ENCODE peak calls at places on chromosome 2, in nine cellular contexts. O is spleen; U is coronary artery; H is fibroblast of pulmonary artery; K is fibroblast of the aortic adventitia; T is effector memory CD4-positive, alpha-beta T cell; A is CD8-positive, alpha-beta T cell; F is AG09309; X is right atrium auricular region. S is an unnamed sample.

GRCh38 chr2:147846382-147847081 is 1.7 kb downstream of the ACVR2A start:
- DNase-seq in O (no peak), U (no peak), H (peak), K (peak), T (no peak), A (no peak), F (no peak), X (no peak), S (no peak)

GRCh38 chr2:208015475-208015874 is 9.9 kb downstream of the PLEKHM3 start:
- DNase-seq in O (no peak), U (no peak), H (no peak), K (no peak), T (no peak), A (no peak), F (no peak), X (no peak), S (no peak)

GRCh38 chr2:236642584-236643291 is 73.1 kb downstream of the ACKR3 start:
- DNase-seq in O (peak), U (peak), H (peak), K (peak), T (no peak), A (no peak), F (peak), X (peak), S (no peak)

GRCh38 chr2:241933175-241933911 is 63.8 kb downstream of the RTP5 start:
- DNase-seq in O (no peak), U (no peak), H (peak), K (peak), T (no peak), A (no peak), F (peak), X (no peak), S (no peak)

GRCh38 chr2:59183070-59183469 is 941.9 kb upstream of the FANCL start:
- DNase-seq in O (no peak), U (no peak), H (no peak), K (no peak), T (no peak), A (no peak), F (no peak), X (no peak), S (no peak)

GRCh38 chr2:198102841-198103240 is 298.4 kb downstream of the PLCL1 start:
- DNase-seq in O (no peak), U (no peak), H (no peak), K (peak), T (no peak), A (no peak), F (no peak), X (no peak), S (no peak)

GRCh38 chr2:229445501-229446294 is 174.6 kb upstream of the PID1 start:
- DNase-seq in O (no peak), U (peak), H (peak), K (peak), T (no peak), A (no peak), F (peak), X (peak), S (no peak)

GRCh38 chr2:189799030-189799331 is 14.7 kb downstream of the PMS1 start:
- DNase-seq in O (no peak), U (no peak), H (no peak), K (no peak), T (no peak), A (no peak), F (no peak), X (no peak), S (no peak)

GRCh38 chr2:206764673-206765241 is 371 bp downstream of the MDH1B start:
- DNase-seq in O (no peak), U (no peak), H (no peak), K (no peak), T (no peak), A (no peak), F (no peak), X (no peak), S (no peak)

GRCh38 chr2:141348481-141348880 is 782.3 kb downstream of the LRP1B start:
- DNase-seq in O (no peak), U (no peak), H (no peak), K (peak), T (no peak), A (no peak), F (no peak), X (no peak), S (no peak)

GRCh38 chr2:112151701-112152440 is 13.7 kb downstream of the FBLN7 start:
- DNase-seq in O (no peak), U (peak), H (no peak), K (no peak), T (no peak), A (no peak), F (no peak), X (peak), S (no peak)

GRCh38 chr2:45758018-45758417 is 106.5 kb downstream of the PRKCE start:
- DNase-seq in O (no peak), U (no peak), H (no peak), K (no peak), T (no peak), A (no peak), F (no peak), X (no peak), S (no peak)

GRCh38 chr2:45761660-45762059 is 110.2 kb downstream of the PRKCE start:
- DNase-seq in O (no peak), U (no peak), H (no peak), K (no peak), T (no peak), A (no peak), F (no peak), X (no peak), S (no peak)

GRCh38 chr2:45763256-45763655 is 111.8 kb downstream of the PRKCE start:
- DNase-seq in O (no peak), U (no peak), H (no peak), K (peak), T (no peak), A (no peak), F (no peak), X (no peak), S (no peak)

GRCh38 chr2:45755585-45756330 is 104.3 kb downstream of the PRKCE start:
- DNase-seq in O (no peak), U (no peak), H (no peak), K (peak), T (no peak), A (no peak), F (peak), X (no peak), S (no peak)

GRCh38 chr2:45759310-45759851 is 107.9 kb downstream of the PRKCE start:
- DNase-seq in O (no peak), U (no peak), H (peak), K (peak), T (no peak), A (no peak), F (no peak), X (no peak), S (no peak)
- H3K4me3 ChIP-seq in O (no peak), U (no peak), H (no peak), K (no peak), T (no peak), A (no peak), F (peak), X (no peak), S (no peak)

GRCh38 chr2:3399829-3400228 is 20.3 kb downstream of the TRAPPC12 start:
- DNase-seq in O (no peak), U (no peak), H (peak), K (no peak), T (no peak), A (no peak), F (no peak), X (no peak), S (no peak)
- H3K4me3 ChIP-seq in O (no peak), U (no peak), H (no peak), K (no peak), T (no peak), A (no peak), F (no peak), X (no peak), S (no peak)

GRCh38 chr2:218963597-218963996 is 4.1 kb downstream of the CDK5R2 start:
- DNase-seq in O (no peak), U (no peak), H (peak), K (peak), T (no peak), A (no peak), F (no peak), X (no peak), S (no peak)
- H3K4me3 ChIP-seq in O (no peak), U (no peak), H (peak), K (peak), T (no peak), A (no peak), F (no peak), X (no peak), S (no peak)

DNA sequence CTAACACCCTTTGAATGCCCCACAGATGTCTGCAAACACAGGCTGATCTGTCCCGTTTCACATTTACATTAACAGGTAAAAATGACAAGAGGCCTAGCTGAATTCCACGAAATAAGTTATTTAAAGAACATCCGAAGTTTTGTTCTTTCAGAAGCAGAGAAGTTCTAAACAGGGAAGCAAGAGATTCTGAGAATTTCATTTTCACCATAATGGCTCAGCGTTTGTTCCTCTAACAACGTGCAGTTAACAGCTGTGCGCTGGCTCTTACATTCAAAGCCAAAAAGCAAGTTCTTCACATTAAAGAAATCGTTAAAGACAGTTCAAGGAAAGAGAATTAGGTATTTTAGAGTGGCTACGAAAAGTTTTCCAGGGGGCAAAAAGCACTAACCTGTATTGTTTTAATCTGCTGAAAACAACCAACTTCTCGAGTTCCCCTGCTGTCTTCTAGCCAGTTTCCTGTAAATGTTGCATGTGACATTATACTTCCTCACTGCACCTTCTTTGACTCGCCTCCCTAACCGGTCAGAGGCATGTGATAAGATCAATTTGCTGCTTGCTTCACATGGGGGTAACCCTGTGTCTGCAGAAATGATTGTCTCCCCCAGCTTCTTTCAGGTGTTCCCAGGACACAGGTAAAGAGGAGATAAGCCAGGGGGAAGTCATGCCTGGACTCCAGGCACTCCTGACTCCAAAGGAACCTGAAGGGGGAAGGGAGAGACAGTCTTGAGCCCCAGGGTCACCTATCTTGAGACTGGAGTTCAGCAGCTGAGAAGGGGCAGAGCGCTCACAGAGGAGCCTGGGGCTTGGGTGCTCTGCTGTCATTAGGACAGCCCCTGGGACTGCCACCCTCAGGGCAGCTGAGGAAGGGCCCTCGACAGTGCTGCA is 36.8 kb upstream of the WIPF1 start:
- DNase-seq in O (peak), U (no peak), H (no peak), K (peak), T (peak), A (peak), F (no peak), X (no peak), S (peak)
- H3K4me3 ChIP-seq in O (peak), U (peak), H (no peak), K (peak), T (peak), A (peak), F (no peak), X (peak), S (peak)

DNA sequence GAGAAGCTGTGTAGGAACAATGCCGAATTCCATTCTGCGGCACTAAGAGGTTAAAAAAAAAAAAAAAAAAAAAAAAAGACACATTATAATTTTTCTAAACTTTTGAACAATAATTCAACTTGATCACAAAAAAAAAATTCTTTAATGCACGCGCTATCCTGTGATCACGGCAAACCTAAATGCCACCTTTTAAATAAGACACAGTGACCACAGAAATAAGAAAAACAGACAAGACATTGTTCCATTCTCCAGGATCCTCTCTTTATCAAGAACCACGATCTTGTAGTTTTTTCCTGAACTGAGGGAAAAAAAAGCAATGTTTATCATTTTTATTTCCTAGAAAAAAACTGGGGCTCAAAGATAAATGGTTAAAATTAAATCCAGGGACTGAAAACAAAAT is 9.4 kb downstream of the SUCLG1 start:
- DNase-seq in O (no peak), U (no peak), H (no peak), K (no peak), T (no peak), A (no peak), F (no peak), X (no peak), S (no peak)
- H3K4me3 ChIP-seq in O (no peak), U (no peak), H (no peak), K (no peak), T (no peak), A (no peak), F (no peak), X (no peak), S (no peak)

DNA sequence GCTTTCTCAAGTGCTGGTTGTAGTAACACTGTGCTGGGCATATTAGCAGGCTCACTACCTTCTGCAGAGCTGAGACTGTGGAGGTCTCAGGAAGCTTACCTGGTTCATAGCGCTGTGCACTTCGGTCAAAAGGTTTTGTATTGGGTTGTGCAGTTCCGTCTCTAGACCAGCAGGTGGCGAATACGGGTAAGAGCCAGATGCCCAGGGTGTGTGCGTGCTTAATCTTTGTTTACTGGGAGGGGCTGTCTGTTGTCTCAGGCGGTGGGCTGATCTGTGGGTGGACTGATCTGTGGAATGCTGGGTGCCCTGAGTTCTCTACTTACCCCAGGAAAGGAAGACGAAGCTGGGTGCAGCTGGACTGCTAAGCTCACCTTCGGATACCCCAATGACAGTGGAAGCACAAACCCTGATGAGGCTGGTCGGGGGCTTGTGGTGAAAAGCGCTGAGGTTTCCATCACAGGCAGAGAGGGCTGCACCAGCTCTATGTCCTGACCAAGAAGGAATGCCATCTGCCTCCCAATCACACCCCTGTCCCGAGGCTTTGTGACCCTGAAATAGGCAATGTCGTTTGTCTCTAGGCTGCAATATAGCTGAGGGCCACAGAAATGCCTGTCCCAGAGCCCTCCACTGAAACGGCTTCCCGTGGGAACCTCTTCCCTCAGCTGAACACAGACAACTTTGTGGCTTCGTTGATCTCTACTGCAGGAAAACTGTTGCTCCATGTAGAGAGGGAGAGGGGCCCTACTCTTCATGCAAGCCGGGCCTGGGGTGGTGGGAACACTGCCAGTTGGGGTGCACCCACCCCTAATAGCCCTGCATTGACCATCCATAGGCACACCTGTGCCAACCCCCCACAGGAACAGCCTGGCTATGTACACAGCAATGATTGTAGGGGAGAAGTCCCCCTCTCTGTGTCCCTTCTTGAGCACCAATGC is 45.9 kb upstream of the FAM117B start:
- DNase-seq in O (peak), U (no peak), H (peak), K (peak), T (peak), A (peak), F (no peak), X (peak), S (no peak)
- H3K4me3 ChIP-seq in O (no peak), U (peak), H (no peak), K (peak), T (no peak), A (no peak), F (no peak), X (peak), S (no peak)

GRCh38 chr2:25316101-25316500 is 25.6 kb downstream of the DNMT3A start:
- DNase-seq in O (peak), U (no peak), H (no peak), K (no peak), T (no peak), A (no peak), F (no peak), X (no peak), S (no peak)
- H3K4me3 ChIP-seq in O (no peak), U (no peak), H (no peak), K (no peak), T (no peak), A (no peak), F (no peak), X (no peak), S (no peak)

GRCh38 chr2:27354597-27354927 is 2.0 kb downstream of the GTF3C2 start:
- DNase-seq in O (no peak), U (no peak), H (no peak), K (no peak), T (no peak), A (no peak), F (no peak), X (no peak), S (no peak)
- H3K4me3 ChIP-seq in O (no peak), U (no peak), H (no peak), K (no peak), T (no peak), A (no peak), F (no peak), X (no peak), S (no peak)

DNA sequence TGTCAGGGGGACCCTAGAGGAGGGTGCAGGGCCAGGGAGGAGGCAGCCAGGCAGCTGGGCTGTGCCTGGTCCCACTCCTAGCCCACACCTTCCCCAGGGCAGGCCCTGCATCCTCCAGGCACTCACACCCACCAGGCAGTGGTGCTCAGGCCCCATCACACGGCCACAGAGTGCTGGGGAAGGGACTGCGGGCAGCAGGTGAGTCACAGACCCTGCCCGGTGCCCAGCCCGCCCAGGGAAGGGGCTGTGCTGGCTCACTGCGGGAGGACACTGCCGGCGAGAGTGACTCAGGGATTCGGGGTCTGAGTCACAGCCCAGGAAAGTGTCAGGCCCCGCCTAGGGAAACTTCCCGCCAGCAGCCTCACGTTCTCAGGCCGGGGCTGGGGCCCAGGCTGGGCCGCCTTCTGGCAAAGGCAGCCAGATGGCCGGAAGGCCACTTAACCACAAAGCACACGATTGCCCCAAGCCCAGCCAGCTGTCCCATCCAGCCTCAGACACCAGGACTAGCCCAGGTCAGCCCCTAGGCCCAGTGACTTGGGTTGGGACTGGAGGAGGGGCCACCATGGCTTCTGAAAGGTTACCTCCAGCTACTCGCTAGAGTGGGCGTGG is 42.2 kb downstream of the BIN1 start:
- DNase-seq in O (peak), U (peak), H (peak), K (peak), T (peak), A (peak), F (peak), X (peak), S (peak)
- H3K4me3 ChIP-seq in O (no peak), U (peak), H (no peak), K (no peak), T (no peak), A (no peak), F (no peak), X (peak), S (no peak)

DNA sequence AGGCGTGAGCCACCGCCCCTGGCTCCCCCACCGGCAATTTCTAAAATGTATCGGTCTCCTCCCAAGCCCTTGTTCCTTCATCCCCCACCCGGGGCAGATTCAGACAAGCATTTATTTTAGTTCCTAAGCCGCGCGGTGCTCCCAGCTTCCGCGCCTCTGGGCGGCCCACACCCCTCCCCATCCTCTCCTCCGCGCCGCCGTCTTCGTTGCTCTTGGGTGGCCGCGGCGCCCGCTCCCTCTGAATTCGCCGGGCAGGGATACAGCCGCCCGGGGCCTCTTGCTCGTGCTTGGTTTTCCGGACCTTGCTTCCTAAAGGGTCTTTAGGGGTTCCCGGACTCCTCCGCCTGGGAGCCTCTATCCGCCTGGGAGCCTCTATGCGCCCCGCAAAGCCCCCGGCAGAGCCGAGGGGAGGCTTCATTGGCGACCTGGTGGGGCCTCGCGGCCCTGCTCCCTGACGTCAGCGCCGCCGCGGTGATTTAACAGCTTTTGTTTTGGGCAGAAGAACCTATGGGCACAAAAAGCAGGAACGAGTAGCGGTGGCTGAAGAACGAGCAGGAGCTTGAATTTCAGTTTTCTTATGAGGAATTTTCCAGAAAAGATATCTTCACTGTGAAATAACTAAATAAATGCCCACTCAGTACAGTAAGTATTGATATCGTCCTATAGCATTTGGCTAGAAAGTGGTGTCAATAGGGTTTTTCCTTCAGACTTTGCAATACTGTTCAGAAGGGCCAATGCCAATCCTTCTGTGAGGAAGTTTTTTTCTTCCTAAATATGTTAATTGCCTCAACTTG is 37.3 kb downstream of the PRKRA start:
- DNase-seq in O (peak), U (peak), H (peak), K (peak), T (peak), A (peak), F (no peak), X (peak), S (peak)
- H3K4me3 ChIP-seq in O (peak), U (peak), H (peak), K (peak), T (peak), A (peak), F (peak), X (peak), S (peak)